ENCODE peak calls at places on chromosomes 4 and X, in nine cellular contexts. H, W, G, E, T, P, I, C and R are unnamed samples.

GRCh38 chr4:102564399-102564921 is 63.3 kb downstream of the NFKB1 start:
- DNase-seq in C (peak; percentile 81), W (no peak), E (no peak), G (no peak), I (no peak), T (no peak), H (no peak), P (no peak), R (no peak)

GRCh38 chr4:73707918-73708577 is 32.3 kb upstream of the CXCL8 start:
- DNase-seq in H (peak; percentile 34), E (peak; percentile 74), G (no peak), W (peak; percentile 68), C (peak; percentile 95), T (peak; percentile 52), I (peak; percentile 86), P (no peak), R (peak; percentile 70)

GRCh38 chr4:39660045-39660444 is 21.4 kb upstream of the SMIM14 start:
- DNase-seq in I (no peak), C (no peak), W (no peak), G (no peak), H (no peak), T (no peak), E (no peak), P (no peak), R (no peak)

GRCh38 chr4:24240655-24241054 is 343.7 kb downstream of the DHX15 start:
- DNase-seq in H (no peak), G (no peak), T (no peak), E (no peak), C (no peak), P (no peak), I (no peak), W (no peak), R (no peak)

GRCh38 chrX:134691453-134691852 is 33.2 kb upstream of the PLAC1 start:
- DNase-seq in C (no peak), E (no peak), I (no peak), W (no peak), T (no peak), P (no peak), G (no peak), H (no peak), R (no peak)

GRCh38 chrX:54894159-54894558 is 26.5 kb upstream of the TRO start:
- DNase-seq in C (no peak), G (no peak), E (no peak), T (no peak), P (no peak), I (no peak), H (no peak), W (no peak), R (no peak)

GRCh38 chr4:106315476-106315967 is 487 bp downstream of the TBCK start:
- DNase-seq in T (no peak), P (peak; percentile 39), G (no peak), I (no peak), E (peak; percentile 39), H (peak; percentile 12), C (peak; percentile 34), W (no peak), R (no peak)

GRCh38 chrX:135273162-135273561 is 21.3 kb downstream of the ETDA start:
- DNase-seq in I (no peak), C (no peak), T (no peak), E (no peak), G (no peak), P (no peak), H (no peak), W (no peak), R (no peak)

GRCh38 chr4:82905205-82905604 is 4.7 kb downstream of the THAP9 start:
- DNase-seq in T (no peak), I (no peak), P (no peak), H (no peak), W (no peak), C (peak; percentile 64), G (no peak), E (no peak), R (no peak)

GRCh38 chrX:108435261-108435660 is 3.0 kb downstream of the COL4A6 start:
- DNase-seq in W (no peak), P (no peak), H (no peak), T (no peak), E (no peak), C (no peak), I (no peak), G (no peak), R (no peak)

GRCh38 chr4:71267244-71267643 is 71.6 kb upstream of the SLC4A4 start:
- DNase-seq in I (no peak), H (no peak), G (no peak), T (no peak), E (no peak), C (peak; percentile 17), W (no peak), P (no peak), R (no peak)
- H3K27ac ChIP-seq in I (no peak overlapping the region), H (no peak overlapping the region), G (no peak overlapping the region), T (no peak overlapping the region), E (no peak overlapping the region), C (peak overlapping the region; percentile 74), W (peak overlapping the region; percentile 1), P (no peak overlapping the region), R (no peak overlapping the region)

DNA sequence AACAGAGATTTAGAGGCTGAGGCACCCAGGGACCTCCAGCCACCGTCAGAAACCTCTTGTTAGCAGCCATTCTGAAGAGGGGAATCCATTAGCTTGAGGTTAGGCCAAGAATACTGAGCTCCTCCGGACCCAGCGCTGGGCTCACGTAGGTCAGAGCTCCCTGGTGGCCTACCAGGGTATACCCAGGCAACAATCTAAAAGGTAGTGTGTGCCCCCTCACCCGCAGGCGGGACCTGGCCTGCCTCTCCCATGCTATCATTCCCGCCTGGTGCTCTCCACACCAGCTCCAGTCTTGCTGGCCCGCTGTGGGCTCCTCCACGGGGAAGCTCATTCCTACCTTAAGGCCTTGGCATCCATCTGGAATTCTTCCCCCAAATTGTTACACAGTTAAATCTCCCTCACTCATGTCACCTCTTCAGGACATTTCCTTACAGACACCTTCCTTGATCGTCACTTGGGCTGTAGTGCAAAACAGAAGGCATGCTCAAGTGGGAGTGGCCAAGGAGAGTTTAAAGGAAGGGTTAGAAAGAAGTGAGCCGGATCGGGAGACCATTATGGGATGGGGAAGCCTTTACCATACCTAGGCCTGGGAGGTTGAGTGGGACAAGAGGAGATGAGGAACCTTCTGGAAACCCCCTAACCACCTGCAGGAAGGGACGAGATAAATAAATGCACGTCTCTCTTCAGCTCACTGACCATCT is 102.5 kb downstream of the UCHL1 start:
- DNase-seq in I (no peak), H (peak; percentile 72), E (no peak), W (peak; percentile 13), P (no peak), C (no peak), T (no peak), G (no peak), R (no peak)
- TF ChIP-seq CTCF in I (no peak), H (no peak), E (no peak), W (no peak), P (no peak), C (no peak), T (no peak), G (no peak), R (no peak)

GRCh38 chr4:22488136-22488535 is 27.7 kb downstream of the ADGRA3 start:
- DNase-seq in T (no peak), I (no peak), H (no peak), G (no peak), W (no peak), P (no peak), E (no peak), C (no peak), R (no peak)

GRCh38 chr4:22492987-22493386 is 22.9 kb downstream of the ADGRA3 start:
- DNase-seq in G (no peak), H (no peak), I (no peak), P (no peak), E (no peak), W (no peak), C (no peak), T (no peak), R (no peak)

GRCh38 chr4:22493523-22493922 is 22.3 kb downstream of the ADGRA3 start:
- DNase-seq in W (no peak), I (no peak), T (no peak), P (no peak), G (no peak), C (no peak), H (no peak), E (no peak), R (no peak)

GRCh38 chr4:22491939-22492338 is 23.9 kb downstream of the ADGRA3 start:
- DNase-seq in C (no peak), T (no peak), W (no peak), E (no peak), G (no peak), P (no peak), H (no peak), I (no peak), R (no peak)

DNA sequence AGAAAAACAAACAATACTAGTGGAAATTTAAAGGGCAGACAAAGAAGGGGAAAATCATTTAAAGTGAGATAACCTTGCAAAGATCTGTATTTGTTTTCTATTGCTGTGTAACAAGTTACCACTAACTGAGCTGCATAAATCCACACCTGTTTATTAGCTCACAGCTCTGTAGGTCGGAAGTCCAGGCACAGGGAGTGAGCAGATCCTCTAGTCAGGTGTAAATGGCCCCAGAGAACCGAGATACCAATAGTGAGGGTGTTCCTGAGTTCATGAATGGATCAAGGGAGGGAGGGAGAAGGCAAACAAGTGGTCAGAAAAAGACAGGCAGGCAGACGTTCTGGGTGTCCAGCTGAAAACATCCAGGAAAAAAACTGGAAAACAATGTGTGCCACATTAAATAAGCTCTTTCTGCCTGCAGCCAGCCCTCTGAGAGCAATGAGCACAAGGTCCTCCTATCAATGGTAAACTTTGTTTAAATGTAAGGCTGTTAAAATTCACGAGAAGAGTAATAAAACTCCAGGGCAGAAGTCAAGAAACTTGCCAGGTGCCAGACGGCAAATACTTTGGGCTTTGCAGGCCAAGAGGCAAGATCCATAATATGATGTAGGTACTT is 25.0 kb downstream of the ADGRA3 start:
- DNase-seq in T (peak; percentile 73), I (no peak), G (no peak), H (no peak), P (peak; percentile 45), W (no peak), E (peak; percentile 25), C (no peak), R (no peak)
- TF ChIP-seq POLR2A in T (no peak), I (no peak), G (no peak), H (no peak), P (no peak), W (no peak), E (no peak), C (no peak), R (no peak)

GRCh38 chr4:1870578-1871443 is at the start of gene NSD2:
- DNase-seq in H (peak; percentile 83), G (peak; percentile 76), W (peak; percentile 86), I (peak; percentile 91), C (peak; percentile 87), E (peak; percentile 87), T (peak; percentile 95), P (peak; percentile 67), R (peak; percentile 85)

GRCh38 chr4:1870328-1870577 is 940 bp upstream of the NSD2 start:
- DNase-seq in E (peak; percentile 85), H (peak; percentile 56), W (peak; percentile 93), P (peak; percentile 80), C (peak; percentile 66), G (peak; percentile 70), I (peak; percentile 92), T (peak; percentile 95), R (peak; percentile 77)

GRCh38 chr4:1868293-1868692 is 2.9 kb upstream of the NSD2 start:
- DNase-seq in W (no peak), E (no peak), T (peak; percentile 81), H (no peak), C (no peak), G (no peak), P (peak; percentile 84), I (no peak), R (no peak)

GRCh38 chr4:1868912-1869311 is 2.3 kb upstream of the NSD2 start:
- DNase-seq in W (no peak), C (no peak), H (no peak), E (no peak), G (no peak), P (no peak), I (no peak), T (no peak), R (no peak)

GRCh38 chr4:1869530-1870327 is 1.5 kb upstream of the NSD2 start:
- DNase-seq in P (no peak), H (no peak), T (no peak), G (no peak), I (no peak), W (no peak), E (no peak), C (no peak), R (no peak)
- H3K27ac ChIP-seq in P (peak overlapping the region; percentile 99), H (peak overlapping the region; percentile 100), T (peak overlapping the region; percentile 100), G (peak overlapping the region; percentile 98), I (peak overlapping the region; percentile 89), W (peak overlapping the region; percentile 100), E (peak overlapping the region; percentile 97), C (peak overlapping the region; percentile 96), R (peak overlapping the region; percentile 94)